ENCODE peak calls at places on chromosomes 3 and 15, in nine cellular contexts. H, M, Z, S, P, D, J, W and K are unnamed samples.

GRCh38 chr3:16866447-16867025 is 18.2 kb upstream of the PLCL2 start:
- DNase-seq in H (no peak), M (peak), Z (no peak), S (peak), P (no peak), D (no peak), J (peak), W (peak), K (no peak)

GRCh38 chr3:195153121-195153520 is 117.8 kb downstream of the XXYLT1 start:
- DNase-seq in H (no peak), M (no peak), Z (no peak), S (no peak), P (no peak), D (no peak), J (no peak), W (peak), K (no peak)

GRCh38 chr15:72566973-72567372 is 87.5 kb upstream of the GOLGA6B start:
- DNase-seq in H (no peak), M (no peak), Z (no peak), S (no peak), P (no peak), D (no peak), J (no peak), W (no peak), K (no peak)

GRCh38 chr3:128800241-128801187 is 74.5 kb downstream of the RAB7A start:
- DNase-seq in H (peak), M (no peak), Z (no peak), S (no peak), P (peak), D (no peak), J (no peak), W (no peak), K (no peak)

GRCh38 chr3:184896336-184896735 is 84.4 kb downstream of the VPS8 start:
- DNase-seq in H (no peak), M (no peak), Z (no peak), S (no peak), P (no peak), D (no peak), J (no peak), W (no peak), K (no peak)

GRCh38 chr3:63972196-63972595 is 51.1 kb downstream of the PSMD6 start:
- DNase-seq in H (no peak), M (no peak), Z (no peak), S (peak), P (no peak), D (no peak), J (peak), W (peak), K (no peak)

GRCh38 chr15:90004252-90004651 is 3.1 kb downstream of the ZNF710 start:
- DNase-seq in H (no peak), M (no peak), Z (no peak), S (peak), P (no peak), D (no peak), J (peak), W (no peak), K (no peak)

GRCh38 chr3:48694610-48695051 is 8.9 kb upstream of the NCKIPSD start:
- DNase-seq in H (no peak), M (no peak), Z (peak), S (peak), P (no peak), D (no peak), J (peak), W (peak), K (no peak)

GRCh38 chr3:66342717-66343373 is 122.0 kb downstream of the SLC25A26 start:
- DNase-seq in H (no peak), M (no peak), Z (no peak), S (no peak), P (no peak), D (no peak), J (no peak), W (no peak), K (no peak)

GRCh38 chr15:57444877-57445513 is 68.7 kb downstream of the CGNL1 start:
- DNase-seq in H (no peak), M (no peak), Z (peak), S (peak), P (no peak), D (no peak), J (peak), W (peak), K (no peak)

GRCh38 chr3:186938716-186939115 is 8.4 kb downstream of the ST6GAL1 start:
- DNase-seq in H (no peak), M (no peak), Z (no peak), S (no peak), P (no peak), D (no peak), J (no peak), W (peak), K (no peak)

GRCh38 chr15:26260517-26261133 is 397.5 kb upstream of the ATP10A start:
- DNase-seq in H (no peak), M (peak), Z (no peak), S (no peak), P (no peak), D (peak), J (peak), W (peak), K (no peak)

GRCh38 chr3:57756528-57757401 is 656 bp downstream of the SLMAP start:
- DNase-seq in H (no peak), M (peak), Z (peak), S (peak), P (peak), D (peak), J (peak), W (peak), K (peak)

GRCh38 chr3:133910422-133910821 is 14.7 kb upstream of the RAB6B start:
- DNase-seq in H (no peak), M (no peak), Z (no peak), S (no peak), P (no peak), D (no peak), J (no peak), W (peak), K (no peak)

GRCh38 chr3:165125836-165126235 is 47.5 kb upstream of the SI start:
- DNase-seq in H (no peak), M (no peak), Z (no peak), S (no peak), P (no peak), D (no peak), J (no peak), W (no peak), K (no peak)

GRCh38 chr3:126746395-126747177 is 42.5 kb downstream of the CHCHD6 start:
- DNase-seq in H (no peak), M (no peak), Z (peak), S (peak), P (no peak), D (no peak), J (peak), W (peak), K (no peak)

GRCh38 chr3:160343132-160343531 is 55.9 kb downstream of the IFT80 start:
- DNase-seq in H (no peak), M (peak), Z (peak), S (peak), P (no peak), D (no peak), J (peak), W (peak), K (no peak)

GRCh38 chr3:159829056-159829995 is 159.3 kb upstream of the IL12A start:
- DNase-seq in H (no peak), M (peak), Z (peak), S (peak), P (no peak), D (no peak), J (peak), W (peak), K (no peak)

GRCh38 chr15:31384568-31384967 is 57.9 kb downstream of the KLF13 start:
- DNase-seq in H (no peak), M (no peak), Z (no peak), S (no peak), P (no peak), D (no peak), J (no peak), W (no peak), K (no peak)

GRCh38 chr3:177905895-177906511 is 630.2 kb upstream of the KCNMB2 start:
- DNase-seq in H (no peak), M (no peak), Z (peak), S (peak), P (no peak), D (no peak), J (peak), W (peak), K (no peak)

GRCh38 chr3:195077611-195078540 is 193.1 kb downstream of the XXYLT1 start:
- DNase-seq in H (no peak), M (no peak), Z (no peak), S (no peak), P (no peak), D (no peak), J (no peak), W (no peak), K (no peak)

GRCh38 chr15:59222906-59223579 is 16.4 kb downstream of the LDHAL6B start:
- DNase-seq in H (no peak), M (no peak), Z (no peak), S (no peak), P (no peak), D (no peak), J (no peak), W (no peak), K (no peak)

GRCh38 chr3:174346571-174346970 is 512.6 kb upstream of the NAALADL2 start:
- DNase-seq in H (no peak), M (no peak), Z (no peak), S (no peak), P (no peak), D (no peak), J (no peak), W (no peak), K (no peak)

GRCh38 chr3:124217542-124217941 is 225.6 kb upstream of the ROPN1 start:
- DNase-seq in H (no peak), M (peak), Z (peak), S (peak), P (peak), D (peak), J (peak), W (peak), K (no peak)

GRCh38 chr15:67807836-67808235 is 17.5 kb upstream of the SKOR1 start:
- DNase-seq in H (no peak), M (no peak), Z (no peak), S (no peak), P (no peak), D (no peak), J (no peak), W (no peak), K (no peak)

GRCh38 chr15:91135201-91136130 is 35.4 kb downstream of the SV2B start:
- DNase-seq in H (no peak), M (no peak), Z (no peak), S (no peak), P (no peak), D (no peak), J (no peak), W (no peak), K (no peak)

GRCh38 chr3:33030802-33031201 is 66.1 kb downstream of the GLB1 start:
- DNase-seq in H (no peak), M (no peak), Z (no peak), S (no peak), P (peak), D (no peak), J (no peak), W (no peak), K (no peak)

GRCh38 chr3:159731254-159731653 is 257.4 kb upstream of the IL12A start:
- DNase-seq in H (no peak), M (no peak), Z (no peak), S (no peak), P (no peak), D (no peak), J (no peak), W (no peak), K (no peak)

GRCh38 chr3:24042174-24042878 is 97.2 kb downstream of the NR1D2 start:
- DNase-seq in H (no peak), M (no peak), Z (no peak), S (no peak), P (no peak), D (no peak), J (peak), W (peak), K (no peak)

GRCh38 chr15:38069001-38069400 is 134.6 kb downstream of the TMCO5A start:
- DNase-seq in H (no peak), M (peak), Z (peak), S (peak), P (peak), D (no peak), J (peak), W (peak), K (no peak)

GRCh38 chr3:30602946-30603345 is 3.5 kb upstream of the TGFBR2 start:
- DNase-seq in H (no peak), M (peak), Z (no peak), S (no peak), P (no peak), D (no peak), J (no peak), W (no peak), K (no peak)

GRCh38 chr15:51768018-51768417 is 16.6 kb downstream of the TMOD2 start:
- DNase-seq in H (no peak), M (peak), Z (no peak), S (no peak), P (no peak), D (peak), J (no peak), W (no peak), K (no peak)

GRCh38 chr15:77528968-77529319 is 103.8 kb downstream of the LINGO1 start:
- DNase-seq in H (no peak), M (no peak), Z (no peak), S (no peak), P (no peak), D (no peak), J (no peak), W (no peak), K (no peak)

GRCh38 chr3:138148503-138148902 is 16.3 kb upstream of the A4GNT start:
- DNase-seq in H (no peak), M (no peak), Z (no peak), S (no peak), P (no peak), D (no peak), J (peak), W (no peak), K (no peak)